ENCODE peak calls at places on chromosomes 7 and 10, in seven cellular contexts. E, K, G, H, D, J and I are unnamed samples. For H3K36me3, the result is how much of the 10 kb centered on the place peaks cover.

GRCh38 chr7:23205861-23206510 is 24.1 kb downstream of the NUP42 start:
- DNase-seq in E (no peak), K (no peak), G (no peak), H (no peak), D (no peak), J (no peak), I (no peak)

GRCh38 chr10:104581884-104582603 is 59.0 kb upstream of the SORCS3 start:
- DNase-seq in E (no peak), K (no peak), G (no peak), H (no peak), D (no peak), J (no peak), I (no peak)

GRCh38 chr10:79453392-79453791 is 8.0 kb upstream of the ZCCHC24 start:
- DNase-seq in E (no peak), K (no peak), G (no peak), H (no peak), D (no peak), J (no peak), I (no peak)

GRCh38 chr7:17274551-17275245 is 23.8 kb upstream of the AHR start:
- DNase-seq in E (no peak), K (no peak), G (no peak), H (no peak), D (no peak), J (no peak), I (no peak)

GRCh38 chr10:132570771-132571564 is 33.4 kb downstream of the INPP5A start:
- DNase-seq in E (no peak), K (peak), G (peak), H (no peak), D (peak), J (peak), I (no peak)

GRCh38 chr7:87316097-87316700 is 29.3 kb upstream of the CROT start:
- DNase-seq in E (no peak), K (no peak), G (no peak), H (no peak), D (no peak), J (no peak), I (no peak)

GRCh38 chr7:35848728-35849127 is 47.9 kb downstream of the SEPTIN7 start:
- DNase-seq in E (no peak), K (no peak), G (no peak), H (no peak), D (no peak), J (no peak), I (no peak)

GRCh38 chr10:31262672-31263071 is 56.3 kb upstream of the ZEB1 start:
- DNase-seq in E (no peak), K (peak), G (no peak), H (no peak), D (no peak), J (no peak), I (no peak)

GRCh38 chr7:121605297-121605640 is 209.2 kb upstream of the FAM3C start:
- DNase-seq in E (no peak), K (no peak), G (no peak), H (no peak), D (no peak), J (no peak), I (no peak)

GRCh38 chr7:64879097-64879730 is 23.9 kb upstream of the ZNF273 start:
- DNase-seq in E (no peak), K (no peak), G (peak), H (no peak), D (no peak), J (no peak), I (peak)

GRCh38 chr10:77911535-77912123 is 14.9 kb downstream of the DLG5 start:
- DNase-seq in E (no peak), K (no peak), G (no peak), H (no peak), D (no peak), J (no peak), I (no peak)

GRCh38 chr7:1210979-1211608 is 21.6 kb upstream of the UNCX start:
- DNase-seq in E (no peak), K (no peak), G (no peak), H (no peak), D (no peak), J (no peak), I (no peak)

GRCh38 chr10:9228770-9229169 is 1174.3 kb downstream of the GATA3 start:
- DNase-seq in E (no peak), K (no peak), G (no peak), H (no peak), D (no peak), J (no peak), I (no peak)

GRCh38 chr10:76879116-76879706 is 758.4 kb downstream of the KCNMA1 start:
- DNase-seq in E (no peak), K (no peak), G (no peak), H (no peak), D (no peak), J (no peak), I (no peak)

GRCh38 chr7:70530191-70530590 is 601.8 kb upstream of the GALNT17 start:
- DNase-seq in E (no peak), K (no peak), G (no peak), H (no peak), D (no peak), J (no peak), I (no peak)

GRCh38 chr7:44756904-44757303 is 8.3 kb downstream of the ZMIZ2 start:
- DNase-seq in E (no peak), K (no peak), G (no peak), H (no peak), D (peak), J (no peak), I (no peak)

GRCh38 chr7:132307465-132307864 is 268.8 kb downstream of the PLXNA4 start:
- DNase-seq in E (no peak), K (no peak), G (no peak), H (no peak), D (no peak), J (no peak), I (no peak)

GRCh38 chr7:39341083-39341482 is 225.1 kb upstream of the YAE1 start:
- DNase-seq in E (no peak), K (no peak), G (no peak), H (no peak), D (no peak), J (no peak), I (no peak)

GRCh38 chr10:86362129-86362527 is 4.5 kb downstream of the GRID1 start:
- DNase-seq in E (no peak), K (no peak), G (peak), H (no peak), D (peak), J (no peak), I (no peak)

GRCh38 chr10:117548191-117548668 is 5.7 kb downstream of the EMX2 start:
- DNase-seq in E (no peak), K (no peak), G (no peak), H (no peak), D (no peak), J (no peak), I (no peak)

GRCh38 chr10:29646238-29646902 is 11.6 kb upstream of the SVIL start:
- DNase-seq in E (peak), K (no peak), G (no peak), H (peak), D (no peak), J (no peak), I (no peak)

GRCh38 chr7:42262907-42263466 is 26.0 kb upstream of the GLI3 start:
- DNase-seq in E (peak), K (peak), G (peak), H (peak), D (no peak), J (peak), I (no peak)

GRCh38 chr10:132162590-132163277 is 24.0 kb upstream of the DPYSL4 start:
- DNase-seq in E (no peak), K (no peak), G (no peak), H (no peak), D (no peak), J (peak), I (no peak)

GRCh38 chr7:99028261-99028971 is 115.5 kb downstream of the SMURF1 start:
- DNase-seq in E (no peak), K (no peak), G (peak), H (no peak), D (no peak), J (no peak), I (no peak)

GRCh38 chr7:114405427-114405826 is 9.2 kb upstream of the FOXP2 start:
- DNase-seq in E (no peak), K (no peak), G (no peak), H (no peak), D (no peak), J (no peak), I (no peak)

GRCh38 chr10:75107756-75108683 is 3.4 kb upstream of the SAMD8 start:
- DNase-seq in E (no peak), K (no peak), G (peak), H (no peak), D (no peak), J (no peak), I (no peak)

GRCh38 chr7:129210256-129210988 is 14.4 kb upstream of the AHCYL2 start:
- DNase-seq in E (peak), K (peak), G (no peak), H (peak), D (peak), J (peak), I (peak)

GRCh38 chr10:112279482-112279881 is 3.7 kb upstream of the TECTB start:
- DNase-seq in E (no peak), K (no peak), G (no peak), H (no peak), D (no peak), J (no peak), I (no peak)

GRCh38 chr7:139328375-139328774 is 12.8 kb upstream of the FMC1 start:
- DNase-seq in E (no peak), K (no peak), G (no peak), H (no peak), D (no peak), J (no peak), I (no peak)

GRCh38 chr7:134441264-134441663 is 17.6 kb downstream of the AKR1B1 start:
- DNase-seq in E (no peak), K (no peak), G (no peak), H (no peak), D (no peak), J (no peak), I (no peak)

GRCh38 chr10:69757553-69758309 is 44.0 kb upstream of the COL13A1 start:
- DNase-seq in E (no peak), K (peak), G (no peak), H (peak), D (no peak), J (no peak), I (no peak)

GRCh38 chr10:78248651-78249464 is 215.2 kb downstream of the RPS24 start:
- DNase-seq in E (no peak), K (peak), G (no peak), H (peak), D (no peak), J (no peak), I (no peak)

GRCh38 chr7:130369110-130369711 is 11.1 kb upstream of the CPA1 start:
- DNase-seq in E (no peak), K (peak), G (no peak), H (no peak), D (peak), J (no peak), I (no peak)

GRCh38 chr10:75542902-75543301 is 111.5 kb downstream of the LRMDA start:
- DNase-seq in E (peak), K (peak), G (peak), H (peak), D (no peak), J (peak), I (peak)

GRCh38 chr10:29658984-29659769 is 24.4 kb upstream of the SVIL start:
- DNase-seq in E (peak), K (peak), G (no peak), H (peak), D (no peak), J (peak), I (no peak)

GRCh38 chr7:120841608-120842007 is 16.3 kb downstream of the TSPAN12 start:
- DNase-seq in E (no peak), K (no peak), G (no peak), H (no peak), D (no peak), J (no peak), I (no peak)

GRCh38 chr10:122655524-122656307 is 43.9 kb downstream of the C10orf120 start:
- DNase-seq in E (no peak), K (no peak), G (no peak), H (no peak), D (peak), J (no peak), I (peak)

GRCh38 chr10:125982256-125982948 is 86.0 kb downstream of the FANK1 start:
- DNase-seq in E (peak), K (peak), G (no peak), H (no peak), D (no peak), J (peak), I (no peak)

GRCh38 chr7:11754123-11754522 is 77.9 kb downstream of the THSD7A start:
- DNase-seq in E (no peak), K (no peak), G (no peak), H (no peak), D (no peak), J (no peak), I (no peak)

GRCh38 chr10:75377869-75378268 is 23.7 kb downstream of the ZNF503 start:
- DNase-seq in E (no peak), K (no peak), G (no peak), H (no peak), D (no peak), J (no peak), I (no peak)

GRCh38 chr10:103090911-103091310 is 102.2 kb downstream of the NT5C2 start:
- DNase-seq in E (no peak), K (no peak), G (no peak), H (no peak), D (no peak), J (no peak), I (no peak)

GRCh38 chr10:103100620-103101019 is 92.5 kb downstream of the NT5C2 start:
- DNase-seq in E (no peak), K (no peak), G (no peak), H (no peak), D (no peak), J (no peak), I (no peak)

GRCh38 chr10:103095005-103095404 is 98.1 kb downstream of the NT5C2 start:
- DNase-seq in E (no peak), K (no peak), G (no peak), H (no peak), D (no peak), J (no peak), I (no peak)

DNA sequence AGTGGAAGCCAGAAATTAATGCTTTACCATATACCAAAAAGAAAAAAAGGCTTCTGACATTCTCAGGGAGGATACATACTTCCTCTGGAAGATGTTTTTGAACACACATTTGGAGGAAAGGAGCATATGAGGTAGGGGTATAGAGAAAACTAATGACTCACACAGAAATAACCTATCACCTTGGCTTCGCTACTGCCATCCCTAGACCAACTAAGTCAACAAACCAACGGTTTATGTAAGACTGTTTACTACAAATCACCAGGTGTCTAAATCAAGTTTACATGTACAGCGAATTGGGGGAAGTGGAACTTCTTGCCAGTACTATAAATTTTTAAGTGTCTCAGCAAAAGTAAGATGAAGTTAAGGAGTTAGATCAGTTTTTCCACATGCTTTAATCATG is 96.9 kb downstream of the NT5C2 start:
- DNase-seq in E (no peak), K (no peak), G (no peak), H (no peak), D (no peak), J (no peak), I (no peak)
- H3K36me3 ChIP-seq in E (under half), K (under half), G (half or more), H (under half), D (half or more), J (half or more), I (half or more)

GRCh38 chr7:100583132-100584045 is 2.5 kb downstream of the LRCH4 start:
- DNase-seq in E (no peak), K (peak), G (no peak), H (peak), D (peak), J (peak), I (peak)
- TF ChIP-seq POLR2A in E (no peak), K (no peak), G (no peak), H (no peak), D (no peak), J (no peak), I (no peak)

DNA sequence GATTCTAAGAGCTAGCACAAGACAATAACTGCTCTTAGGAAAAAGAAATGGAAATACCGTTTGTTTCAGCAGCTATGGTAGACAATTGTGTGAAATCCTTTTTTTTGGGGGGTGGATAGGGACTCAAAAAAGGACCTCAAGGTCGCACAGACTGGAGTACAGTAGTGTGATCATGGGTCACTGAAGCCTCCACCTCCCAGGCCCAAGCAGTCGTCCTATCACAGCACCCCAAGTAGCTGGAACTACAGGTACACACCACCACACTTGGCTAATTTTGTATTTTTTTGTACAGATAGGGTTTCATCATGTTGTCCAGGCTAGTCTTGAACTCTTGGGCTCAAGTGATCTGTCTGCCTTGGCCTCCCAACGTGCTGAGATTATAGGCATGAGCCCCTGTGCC is 33.9 kb downstream of the KMT2E start:
- DNase-seq in E (no peak), K (no peak), G (no peak), H (no peak), D (no peak), J (no peak), I (no peak)
- H3K36me3 ChIP-seq in E (under half), K (under half), G (half or more), H (under half), D (half or more), J (under half), I (under half)

GRCh38 chr7:151085691-151086620 is at the start of gene AGAP3:
- DNase-seq in E (peak), K (peak), G (peak), H (peak), D (peak), J (peak), I (peak)
- TF ChIP-seq POLR2A in E (peak), K (peak), G (peak), H (no peak), D (peak), J (peak), I (peak)

DNA sequence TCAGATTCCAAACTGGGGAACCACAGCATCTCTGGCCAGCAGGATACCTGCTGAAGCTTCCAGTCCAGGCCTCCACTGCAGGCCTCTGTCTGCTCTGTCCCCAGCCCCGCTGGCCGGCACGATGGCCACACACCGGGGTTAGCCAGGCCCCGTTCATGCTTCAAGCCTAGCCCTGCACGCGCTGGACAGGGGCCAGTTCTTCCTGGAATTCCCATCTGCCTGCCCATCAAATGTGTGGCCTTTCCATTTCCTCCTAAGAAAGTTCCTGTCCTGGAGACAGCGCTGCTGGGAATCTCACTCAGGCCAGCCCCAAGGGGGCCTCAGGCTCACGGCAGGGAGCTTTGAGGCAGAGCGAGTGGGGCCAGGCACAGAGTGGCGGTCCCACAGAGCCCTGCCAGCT is 18.0 kb downstream of the SH2B2 start:
- DNase-seq in E (peak), K (no peak), G (no peak), H (no peak), D (peak), J (no peak), I (no peak)
- H3K36me3 ChIP-seq in E (under half), K (under half), G (under half), H (under half), D (half or more), J (under half), I (under half)

GRCh38 chr7:50335795-50336754 is 31.6 kb downstream of the IKZF1 start:
- DNase-seq in E (no peak), K (no peak), G (no peak), H (no peak), D (peak), J (peak), I (no peak)

GRCh38 chr7:50336909-50337703 is 32.6 kb downstream of the IKZF1 start:
- DNase-seq in E (no peak), K (no peak), G (no peak), H (no peak), D (no peak), J (no peak), I (no peak)

GRCh38 chr7:50342616-50343114 is 38.1 kb downstream of the IKZF1 start:
- DNase-seq in E (no peak), K (peak), G (no peak), H (peak), D (peak), J (peak), I (no peak)

GRCh38 chr7:50341709-50342108 is 37.2 kb downstream of the IKZF1 start:
- DNase-seq in E (no peak), K (no peak), G (no peak), H (no peak), D (no peak), J (no peak), I (no peak)

GRCh38 chr7:50339990-50340500 is 35.5 kb downstream of the IKZF1 start:
- DNase-seq in E (no peak), K (no peak), G (no peak), H (no peak), D (peak), J (peak), I (no peak)
- TF ChIP-seq POLR2A in E (no peak), K (no peak), G (no peak), H (no peak), D (no peak), J (no peak), I (no peak)

GRCh38 chr7:74182453-74183090 is 8.4 kb downstream of the EIF4H start:
- DNase-seq in E (no peak), K (no peak), G (no peak), H (no peak), D (no peak), J (no peak), I (no peak)

GRCh38 chr7:74185636-74186035 is 11.5 kb downstream of the EIF4H start:
- DNase-seq in E (no peak), K (no peak), G (no peak), H (no peak), D (no peak), J (no peak), I (no peak)

GRCh38 chr7:74183142-74183541 is 9.0 kb downstream of the EIF4H start:
- DNase-seq in E (no peak), K (peak), G (no peak), H (peak), D (no peak), J (peak), I (no peak)

GRCh38 chr7:74185016-74185415 is 10.9 kb downstream of the EIF4H start:
- DNase-seq in E (no peak), K (no peak), G (no peak), H (no peak), D (no peak), J (no peak), I (no peak)

GRCh38 chr7:74183653-74184450 is 9.7 kb downstream of the EIF4H start:
- DNase-seq in E (no peak), K (no peak), G (no peak), H (no peak), D (no peak), J (no peak), I (no peak)
- H3K36me3 ChIP-seq in E (under half), K (under half), G (under half), H (under half), D (half or more), J (under half), I (under half)

DNA sequence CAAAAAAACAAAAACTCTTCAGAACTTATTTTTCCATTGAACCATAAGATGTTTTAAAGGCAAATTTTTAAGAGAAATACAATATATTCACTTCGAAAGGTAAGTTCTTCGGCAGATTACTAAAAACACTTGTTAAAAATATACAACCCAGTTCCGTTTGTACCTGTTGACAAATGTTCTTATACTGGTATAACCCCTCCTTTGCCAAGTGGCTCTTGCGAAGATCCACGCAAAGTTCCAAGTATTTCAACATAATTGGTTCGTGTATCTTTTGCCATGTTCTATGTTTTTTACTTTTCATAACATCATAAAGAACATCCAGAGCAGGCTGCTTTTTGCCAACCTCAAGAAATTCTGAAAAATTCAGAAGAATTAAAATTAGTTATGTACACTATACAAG is 7.0 kb downstream of the EIF3A start:
- DNase-seq in E (no peak), K (no peak), G (no peak), H (no peak), D (no peak), J (no peak), I (no peak)
- TF ChIP-seq POLR2A in E (no peak), K (no peak), G (no peak), H (no peak), D (no peak), J (no peak), I (no peak)